ENCODE peak calls at places on chromosomes 6 and 20, in nine cellular contexts. P is keratinocyte; C is AG20443; B is AG04450; G is NCI-H1105; U is neural progenitor cell; J is body of pancreas; F is hepatocyte; S is CD8-positive, alpha-beta memory T cell. V is an unnamed sample.

GRCh38 chr20:49325981-49326380 is 48.1 kb upstream of the ZNFX1 start:
- DNase-seq in S (no peak), G (no peak), F (no peak), C (peak), B (no peak), P (no peak), U (no peak), J (no peak), V (no peak)

GRCh38 chr6:7617954-7618764 is 28.2 kb downstream of the SNRNP48 start:
- DNase-seq in P (peak), J (peak), F (no peak), U (no peak), S (no peak), B (no peak), G (no peak), C (peak), V (no peak)

GRCh38 chr6:49951926-49952325 is 12.0 kb downstream of the DEFB114 start:
- DNase-seq in J (no peak), U (no peak), C (no peak), S (no peak), F (no peak), B (no peak), P (no peak), G (no peak), V (no peak)

GRCh38 chr6:164859791-164860190 is 449.6 kb downstream of the C6orf118 start:
- DNase-seq in J (no peak), F (no peak), C (no peak), P (no peak), U (no peak), G (no peak), S (no peak), B (no peak), V (no peak)

GRCh38 chr6:53306819-53307347 is 41.9 kb downstream of the ELOVL5 start:
- DNase-seq in G (no peak), S (no peak), J (no peak), F (peak), C (no peak), B (no peak), U (no peak), P (peak), V (no peak)

GRCh38 chr6:33632603-33633039 is 11.5 kb downstream of the ITPR3 start:
- DNase-seq in P (no peak), C (peak), B (no peak), U (peak), J (peak), G (peak), F (peak), S (peak), V (no peak)

GRCh38 chr6:37804676-37805075 is 14.9 kb upstream of the ZFAND3 start:
- DNase-seq in U (no peak), C (no peak), F (no peak), J (no peak), G (no peak), S (no peak), B (no peak), P (no peak), V (no peak)

GRCh38 chr6:148509789-148510581 is 167.3 kb downstream of the SASH1 start:
- DNase-seq in P (no peak), B (peak), S (no peak), F (peak), G (peak), C (peak), U (no peak), J (peak), V (no peak)

GRCh38 chr20:19205999-19206398 is 6.4 kb upstream of the SLC24A3 start:
- DNase-seq in P (peak), B (no peak), G (no peak), U (peak), J (peak), F (peak), S (peak), C (peak), V (peak)

GRCh38 chr6:93079061-93079460 is 340.3 kb downstream of the EPHA7 start:
- DNase-seq in G (no peak), S (no peak), C (no peak), P (no peak), B (no peak), J (no peak), F (no peak), U (no peak), V (no peak)

GRCh38 chr6:163711071-163711470 is 296.6 kb downstream of the QKI start:
- DNase-seq in P (no peak), S (no peak), C (no peak), F (no peak), U (no peak), G (no peak), J (no peak), B (no peak), V (no peak)

GRCh38 chr6:13428528-13429405 is 58.6 kb downstream of the GFOD1 start:
- DNase-seq in S (no peak), U (no peak), B (no peak), C (no peak), J (no peak), F (no peak), P (no peak), G (no peak), V (no peak)

GRCh38 chr6:6696867-6697531 is 108.5 kb downstream of the LY86 start:
- DNase-seq in C (peak), U (peak), J (peak), B (no peak), S (no peak), F (peak), P (no peak), G (peak), V (peak)

GRCh38 chr6:125753218-125753936 is 3.9 kb downstream of the HEY2 start:
- DNase-seq in S (peak), F (no peak), C (no peak), J (peak), G (no peak), B (no peak), U (peak), P (no peak), V (no peak)

GRCh38 chr6:16239090-16239797 is 857 bp downstream of the GMPR start:
- DNase-seq in F (peak), G (no peak), C (peak), S (no peak), J (peak), B (no peak), P (no peak), U (peak), V (peak)

GRCh38 chr6:119096683-119097310 is 18.3 kb upstream of the FAM184A start:
- DNase-seq in U (no peak), F (peak), C (no peak), P (peak), G (no peak), S (no peak), B (no peak), J (peak), V (peak)

GRCh38 chr6:156262014-156262413 is 515.2 kb upstream of the ARID1B start:
- DNase-seq in F (peak), B (no peak), J (no peak), S (no peak), P (no peak), G (peak), U (no peak), C (no peak), V (no peak)

GRCh38 chr20:34884260-34884659 is 7.8 kb downstream of the ACSS2 start:
- DNase-seq in B (no peak), P (no peak), J (no peak), U (no peak), G (no peak), C (no peak), F (no peak), S (no peak), V (no peak)

GRCh38 chr20:48186915-48187314 is 401.6 kb upstream of the SULF2 start:
- DNase-seq in F (no peak), U (peak), S (no peak), C (no peak), B (no peak), G (no peak), P (no peak), J (no peak), V (no peak)

GRCh38 chr20:19789446-19789845 is 31.4 kb downstream of the RIN2 start:
- DNase-seq in B (no peak), S (no peak), P (no peak), G (no peak), J (no peak), F (no peak), U (peak), C (no peak), V (no peak)